ENCODE peak calls at places on chromosomes 6 and 20, in eight cellular contexts. E is BE2C, O is IMR-90, K is AG09309, V is endodermal cell, G is HFF-Myc, P is spleen, S is GM06990. J is an unnamed sample.

GRCh38 chr6:27332692-27333641 is 20.9 kb upstream of the POM121L2 start:
- DNase-seq in P (no peak), O (peak; percentile 71), G (peak; percentile 75), K (peak; percentile 8), S (peak; percentile 46), E (peak; percentile 62), V (peak; percentile 87), J (peak; percentile 30)

GRCh38 chr6:121630716-121631115 is 195.3 kb downstream of the GJA1 start:
- DNase-seq in P (no peak), V (no peak), G (no peak), K (no peak), E (no peak), S (no peak), O (no peak), J (no peak)

GRCh38 chr6:151674578-151674977 is 132.9 kb upstream of the ESR1 start:
- DNase-seq in E (no peak), O (no peak), G (no peak), P (no peak), K (no peak), S (no peak), V (no peak), J (no peak)

GRCh38 chr20:17495826-17496225 is 35.4 kb downstream of the BFSP1 start:
- DNase-seq in S (no peak), V (no peak), E (no peak), P (no peak), G (no peak), O (no peak), K (no peak), J (no peak)

GRCh38 chr20:10132391-10132790 is 86.2 kb upstream of the SNAP25 start:
- DNase-seq in S (no peak), P (no peak), V (no peak), K (no peak), G (no peak), O (no peak), E (no peak), J (no peak)

GRCh38 chr6:149961728-149962425 is 1.9 kb upstream of the ULBP1 start:
- DNase-seq in V (peak; percentile 80), E (peak; percentile 40), G (no peak), S (no peak), K (no peak), P (no peak), O (no peak), J (no peak)

GRCh38 chr20:40650707-40651106 is 38.3 kb downstream of the MAFB start:
- DNase-seq in V (peak; percentile 36), K (no peak), P (no peak), O (no peak), E (no peak), G (no peak), S (no peak), J (no peak)

GRCh38 chr6:121971886-121972285 is 427.6 kb upstream of the HSF2 start:
- DNase-seq in E (no peak), G (no peak), K (no peak), S (no peak), P (no peak), O (peak; percentile 46), V (no peak), J (no peak)

GRCh38 chr6:156686429-156686939 is 90.7 kb upstream of the ARID1B start:
- DNase-seq in G (peak; percentile 29), S (no peak), K (no peak), E (peak; percentile 67), O (peak; percentile 59), V (peak; percentile 80), P (no peak), J (peak; percentile 48)

GRCh38 chr6:156687875-156688549 is 89.2 kb upstream of the ARID1B start:
- DNase-seq in P (no peak), O (peak; percentile 14), E (peak; percentile 39), S (no peak), V (peak; percentile 74), G (no peak), K (no peak), J (no peak)

GRCh38 chr6:156689656-156690055 is 87.5 kb upstream of the ARID1B start:
- DNase-seq in P (no peak), V (no peak), K (no peak), G (no peak), E (no peak), O (no peak), S (no peak), J (no peak)

GRCh38 chr6:156685823-156686428 is 91.3 kb upstream of the ARID1B start:
- DNase-seq in P (no peak), O (no peak), E (no peak), V (no peak), K (no peak), G (no peak), S (no peak), J (no peak)

DNA sequence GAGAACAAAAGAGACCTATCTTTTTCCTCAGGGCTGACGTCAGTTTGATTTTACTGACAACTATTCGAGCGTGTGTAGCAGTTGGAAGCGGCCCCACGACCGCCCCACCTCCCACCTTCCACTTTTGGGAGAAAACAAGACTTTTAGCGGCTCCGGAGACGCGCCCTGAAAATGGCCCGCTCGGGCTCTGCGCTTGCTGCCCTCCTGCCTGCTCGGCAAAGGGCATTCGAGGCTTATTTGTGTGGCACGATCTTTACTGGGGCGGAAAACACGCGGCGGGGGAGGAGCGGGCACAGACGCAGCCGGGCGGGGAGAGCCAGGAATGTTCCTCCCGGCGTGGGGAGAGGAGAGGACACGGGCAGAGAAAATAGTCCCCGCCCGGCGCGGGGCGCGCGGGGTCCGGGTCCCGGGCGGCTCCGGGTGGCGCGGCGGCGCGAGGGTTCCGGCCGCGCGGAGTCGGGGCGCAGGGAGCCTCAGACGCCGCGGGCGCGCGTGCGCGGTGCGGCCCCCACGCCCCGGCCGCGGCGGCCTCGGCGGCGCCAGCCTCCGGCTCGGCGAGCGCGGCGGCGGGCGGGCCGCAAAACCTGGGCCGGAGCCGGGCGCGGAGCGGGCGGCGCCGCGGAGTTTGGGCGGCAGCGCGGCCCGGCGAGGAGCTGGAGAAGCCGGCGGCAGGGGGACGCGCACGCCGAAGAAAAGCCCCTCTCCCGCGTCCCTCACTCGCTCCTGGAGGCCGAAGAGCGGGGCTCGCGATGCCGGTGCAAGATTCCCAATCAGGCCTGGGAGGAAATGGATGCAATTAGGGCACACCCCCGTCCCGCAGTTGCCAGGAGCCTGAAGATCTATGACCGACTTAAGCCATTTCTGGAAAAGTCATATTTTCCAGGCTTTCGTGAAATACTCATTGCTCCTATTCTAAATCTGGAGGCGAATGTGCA is 90.0 kb upstream of the ARID1B start:
- DNase-seq in E (peak; percentile 84), V (peak; percentile 85), O (peak; percentile 87), P (peak; percentile 95), S (peak; percentile 88), K (peak; percentile 56), G (peak; percentile 26), J (peak; percentile 37)
- TF ChIP-seq CTCF in E (no peak), V (peak; percentile 28), O (no peak), P (no peak), S (no peak), K (no peak), G (no peak), J (no peak)

GRCh38 chr6:16128759-16129622 is at the start of gene MYLIP:
- DNase-seq in O (peak; percentile 80), V (peak; percentile 99), S (peak; percentile 97), P (peak; percentile 99), K (peak; percentile 59), G (peak; percentile 65), E (peak; percentile 99), J (no peak)

GRCh38 chr6:16130932-16131387 is 2.1 kb downstream of the MYLIP start:
- DNase-seq in O (peak; percentile 83), K (peak; percentile 34), S (peak; percentile 65), P (no peak), V (no peak), G (no peak), E (no peak), J (peak; percentile 54)

GRCh38 chr6:16129623-16130243 is 847 bp downstream of the MYLIP start:
- DNase-seq in E (no peak), S (no peak), G (no peak), O (peak; percentile 5), P (no peak), V (peak; percentile 78), K (no peak), J (no peak)

GRCh38 chr6:16132909-16133308 is 4.0 kb downstream of the MYLIP start:
- DNase-seq in G (no peak), O (no peak), S (no peak), P (no peak), V (no peak), K (no peak), E (peak; percentile 60), J (no peak)

DNA sequence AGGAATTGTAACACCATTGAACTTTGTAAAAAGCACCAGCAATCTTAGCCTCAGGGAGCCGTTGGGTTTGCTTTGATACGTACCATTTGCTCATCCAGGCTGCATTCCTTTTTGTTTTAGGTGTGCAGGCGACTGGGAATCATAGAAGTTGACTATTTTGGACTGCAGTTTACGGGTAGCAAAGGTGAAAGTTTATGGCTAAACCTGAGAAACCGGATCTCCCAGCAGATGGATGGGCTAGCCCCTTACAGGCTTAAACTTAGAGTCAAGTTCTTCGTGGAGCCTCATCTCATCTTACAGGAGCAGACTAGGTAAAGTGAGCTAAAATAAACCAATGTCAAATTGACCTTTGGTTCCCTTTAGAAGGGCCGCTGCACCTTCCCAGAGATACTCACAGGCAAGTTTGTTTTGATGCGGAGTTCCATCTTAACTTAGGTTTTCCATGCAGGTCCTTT is 1.6 kb downstream of the MYLIP start:
- DNase-seq in G (no peak), O (no peak), P (no peak), S (no peak), V (no peak), E (no peak), K (no peak), J (no peak)
- H3K4me3 ChIP-seq in G (peak overlapping the region; percentile 82), O (peak overlapping the region; percentile 95), P (peak overlapping the region; percentile 76), S (peak overlapping the region; percentile 91), V (peak overlapping the region; percentile 83), E (peak overlapping the region; percentile 81), K (peak overlapping the region; percentile 93), J (peak overlapping the region; percentile 89)

GRCh38 chr20:42181064-42181463 is 562.9 kb upstream of the CHD6 start:
- DNase-seq in V (no peak), P (no peak), S (no peak), E (no peak), O (no peak), G (no peak), K (no peak), J (no peak)
- TF ChIP-seq CTCF in V (peak; percentile 63), P (no peak), S (no peak), E (peak; percentile 45), O (no peak), G (no peak), K (no peak), J (no peak)

GRCh38 chr6:56689114-56689513 is 46.4 kb upstream of the DST start:
- DNase-seq in K (no peak), G (no peak), V (no peak), S (no peak), E (no peak), O (no peak), P (no peak), J (no peak)

GRCh38 chr6:56691201-56691595 is 48.5 kb upstream of the DST start:
- DNase-seq in P (no peak), K (no peak), S (no peak), V (no peak), E (no peak), G (no peak), O (no peak), J (no peak)

GRCh38 chr6:56692586-56693245 is 50.0 kb upstream of the DST start:
- DNase-seq in K (no peak), S (no peak), G (no peak), V (no peak), O (peak; percentile 78), P (no peak), E (no peak), J (peak; percentile 79)

GRCh38 chr6:56689663-56690062 is 47.0 kb upstream of the DST start:
- DNase-seq in K (no peak), S (no peak), G (no peak), O (no peak), E (no peak), P (no peak), V (no peak), J (no peak)

GRCh38 chr6:56690519-56691200 is 48.0 kb upstream of the DST start:
- DNase-seq in G (no peak), K (no peak), E (no peak), P (no peak), V (no peak), S (no peak), O (peak; percentile 81), J (peak; percentile 59)
- H3K4me3 ChIP-seq in G (peak overlapping the region; percentile 39), K (peak overlapping the region; percentile 31), E (no peak overlapping the region), P (peak overlapping the region; percentile 11), V (no peak overlapping the region), S (no peak overlapping the region), O (peak overlapping the region; percentile 45), J (peak overlapping the region; percentile 46)